ENCODE peak calls at places on chromosome 10, in nine cellular contexts. One of them, this sample, is unnamed.

GRCh38 chr10:96999337-96999736 is 167.2 kb downstream of the LCOR start:
- DNase-seq in transverse colon: no peak
- DNase-seq in AG10803: no peak
- DNase-seq in fibroblast of mammary gland: no peak
- DNase-seq in WERI-Rb-1: no peak
- DNase-seq in tibial nerve: no peak
- DNase-seq in A549: no peak
- DNase-seq in Peyer's patch: no peak
- DNase-seq in endothelial cell: no peak
- DNase-seq in this sample: no peak

GRCh38 chr10:24446739-24447138 is 237.8 kb downstream of the KIAA1217 start:
- DNase-seq in WERI-Rb-1: no peak
- DNase-seq in A549: no peak
- DNase-seq in tibial nerve: no peak
- DNase-seq in endothelial cell: no peak
- DNase-seq in fibroblast of mammary gland: peak; percentile 98
- DNase-seq in Peyer's patch: no peak
- DNase-seq in transverse colon: no peak
- DNase-seq in AG10803: peak; percentile 97
- DNase-seq in this sample: peak; percentile 78

GRCh38 chr10:78911533-78912340 is 157.0 kb upstream of the ZMIZ1 start:
- DNase-seq in fibroblast of mammary gland: no peak
- DNase-seq in transverse colon: no peak
- DNase-seq in A549: no peak
- DNase-seq in endothelial cell: no peak
- DNase-seq in WERI-Rb-1: no peak
- DNase-seq in tibial nerve: no peak
- DNase-seq in AG10803: no peak
- DNase-seq in Peyer's patch: no peak
- DNase-seq in this sample: no peak

GRCh38 chr10:96719205-96719604 is 1.1 kb downstream of the PIK3AP1 start:
- DNase-seq in WERI-Rb-1: no peak
- DNase-seq in tibial nerve: no peak
- DNase-seq in AG10803: no peak
- DNase-seq in transverse colon: no peak
- DNase-seq in fibroblast of mammary gland: no peak
- DNase-seq in A549: no peak
- DNase-seq in endothelial cell: no peak
- DNase-seq in Peyer's patch: no peak
- DNase-seq in this sample: no peak

GRCh38 chr10:84541289-84541637 is 212.9 kb downstream of the CCSER2 start:
- DNase-seq in Peyer's patch: no peak
- DNase-seq in tibial nerve: no peak
- DNase-seq in fibroblast of mammary gland: no peak
- DNase-seq in WERI-Rb-1: peak; percentile 57
- DNase-seq in A549: peak; percentile 46
- DNase-seq in transverse colon: no peak
- DNase-seq in endothelial cell: no peak
- DNase-seq in AG10803: no peak
- DNase-seq in this sample: no peak

GRCh38 chr10:21424511-21424910 is 101.0 kb downstream of the SKIDA1 start:
- DNase-seq in WERI-Rb-1: no peak
- DNase-seq in tibial nerve: no peak
- DNase-seq in Peyer's patch: no peak
- DNase-seq in fibroblast of mammary gland: peak; percentile 88
- DNase-seq in endothelial cell: no peak
- DNase-seq in transverse colon: no peak
- DNase-seq in AG10803: peak; percentile 88
- DNase-seq in A549: no peak
- DNase-seq in this sample: no peak

GRCh38 chr10:62814901-62815372 is 1.2 kb downstream of the EGR2 start:
- DNase-seq in tibial nerve: no peak
- DNase-seq in fibroblast of mammary gland: no peak
- DNase-seq in AG10803: no peak
- DNase-seq in transverse colon: no peak
- DNase-seq in A549: no peak
- DNase-seq in Peyer's patch: no peak
- DNase-seq in WERI-Rb-1: no peak
- DNase-seq in endothelial cell: peak; percentile 33
- DNase-seq in this sample: peak; percentile 10

GRCh38 chr10:86169066-86169465 is 197.5 kb downstream of the GRID1 start:
- DNase-seq in endothelial cell: no peak
- DNase-seq in AG10803: no peak
- DNase-seq in fibroblast of mammary gland: no peak
- DNase-seq in A549: no peak
- DNase-seq in tibial nerve: no peak
- DNase-seq in transverse colon: no peak
- DNase-seq in Peyer's patch: no peak
- DNase-seq in WERI-Rb-1: no peak
- DNase-seq in this sample: no peak

GRCh38 chr10:79331709-79332108 is 15.6 kb upstream of the PPIF start:
- DNase-seq in endothelial cell: no peak
- DNase-seq in WERI-Rb-1: no peak
- DNase-seq in transverse colon: no peak
- DNase-seq in Peyer's patch: no peak
- DNase-seq in A549: peak; percentile 73
- DNase-seq in fibroblast of mammary gland: peak; percentile 94
- DNase-seq in AG10803: peak; percentile 84
- DNase-seq in tibial nerve: no peak
- DNase-seq in this sample: peak; percentile 99

GRCh38 chr10:16891375-16892313 is 74.4 kb upstream of the RSU1 start:
- DNase-seq in endothelial cell: peak; percentile 64
- DNase-seq in WERI-Rb-1: peak; percentile 43
- DNase-seq in transverse colon: peak; percentile 47
- DNase-seq in Peyer's patch: peak; percentile 79
- DNase-seq in fibroblast of mammary gland: peak; percentile 96
- DNase-seq in tibial nerve: peak; percentile 56
- DNase-seq in A549: peak; percentile 51
- DNase-seq in AG10803: peak; percentile 95
- DNase-seq in this sample: peak; percentile 84

GRCh38 chr10:114662651-114663217 is 4.7 kb upstream of the ABLIM1 start:
- DNase-seq in A549: no peak
- DNase-seq in AG10803: no peak
- DNase-seq in transverse colon: no peak
- DNase-seq in fibroblast of mammary gland: no peak
- DNase-seq in endothelial cell: no peak
- DNase-seq in Peyer's patch: no peak
- DNase-seq in WERI-Rb-1: no peak
- DNase-seq in tibial nerve: no peak
- DNase-seq in this sample: no peak

GRCh38 chr10:57689898-57690297 is 577.8 kb downstream of the IPMK start:
- DNase-seq in AG10803: no peak
- DNase-seq in Peyer's patch: no peak
- DNase-seq in transverse colon: no peak
- DNase-seq in A549: no peak
- DNase-seq in WERI-Rb-1: no peak
- DNase-seq in tibial nerve: no peak
- DNase-seq in endothelial cell: no peak
- DNase-seq in fibroblast of mammary gland: no peak
- DNase-seq in this sample: no peak

GRCh38 chr10:117503170-117503885 is 39.2 kb upstream of the EMX2 start:
- DNase-seq in tibial nerve: no peak
- DNase-seq in AG10803: peak; percentile 86
- DNase-seq in WERI-Rb-1: no peak
- DNase-seq in Peyer's patch: peak; percentile 21
- DNase-seq in transverse colon: no peak
- DNase-seq in endothelial cell: no peak
- DNase-seq in A549: no peak
- DNase-seq in fibroblast of mammary gland: peak; percentile 18
- DNase-seq in this sample: peak; percentile 21

GRCh38 chr10:132544744-132545658 is 7.4 kb downstream of the INPP5A start:
- DNase-seq in AG10803: no peak
- DNase-seq in Peyer's patch: peak; percentile 64
- DNase-seq in WERI-Rb-1: no peak
- DNase-seq in transverse colon: no peak
- DNase-seq in A549: no peak
- DNase-seq in fibroblast of mammary gland: no peak
- DNase-seq in endothelial cell: no peak
- DNase-seq in tibial nerve: no peak
- DNase-seq in this sample: no peak

GRCh38 chr10:98458812-98459211 is 12.1 kb upstream of the HPS1 start:
- DNase-seq in A549: no peak
- DNase-seq in tibial nerve: no peak
- DNase-seq in endothelial cell: no peak
- DNase-seq in Peyer's patch: no peak
- DNase-seq in transverse colon: no peak
- DNase-seq in AG10803: no peak
- DNase-seq in WERI-Rb-1: no peak
- DNase-seq in fibroblast of mammary gland: no peak
- DNase-seq in this sample: no peak
- TF ChIP-seq CTCF in A549: no peak
- TF ChIP-seq CTCF in tibial nerve: no peak
- TF ChIP-seq CTCF in endothelial cell: no peak
- TF ChIP-seq CTCF in Peyer's patch: no peak
- TF ChIP-seq CTCF in transverse colon: no peak
- TF ChIP-seq CTCF in AG10803: no peak
- TF ChIP-seq CTCF in WERI-Rb-1: no peak
- TF ChIP-seq CTCF in fibroblast of mammary gland: no peak
- TF ChIP-seq CTCF in this sample: no peak

DNA sequence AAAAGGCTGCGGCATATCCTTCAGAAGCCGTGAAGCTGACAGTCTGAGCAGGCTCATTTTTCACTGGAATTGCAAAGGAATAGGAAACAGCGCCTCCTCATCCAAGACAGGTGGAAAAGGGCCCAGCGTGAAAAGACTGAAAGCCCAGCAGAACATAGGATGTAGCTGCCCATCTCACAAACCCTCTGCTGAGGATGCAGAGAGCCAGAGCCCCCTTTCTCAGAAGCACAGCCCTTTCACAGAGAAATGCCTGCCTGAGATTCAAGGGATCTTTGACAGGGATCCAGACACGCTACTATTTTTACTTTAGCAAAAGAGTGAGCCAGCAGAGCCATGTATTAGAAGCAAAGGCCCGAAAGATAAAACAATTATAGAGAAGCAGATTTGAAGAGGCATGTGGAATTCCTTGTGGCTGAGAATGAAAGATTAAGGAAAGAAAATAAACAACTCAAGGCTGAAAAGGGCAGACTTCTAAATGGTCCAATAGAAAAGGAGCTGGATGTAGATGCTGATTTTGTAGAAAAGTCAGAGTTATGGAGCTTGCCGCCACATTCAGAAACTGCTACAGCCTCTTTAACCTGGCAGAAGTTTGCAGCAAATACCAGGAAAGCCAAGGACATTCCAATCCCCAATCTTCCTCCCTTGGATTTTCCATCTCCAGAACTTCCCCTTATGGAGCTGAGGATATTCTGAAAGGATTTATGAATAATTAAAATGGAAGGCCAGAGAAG is 36.9 kb downstream of the GDI2 start:
- DNase-seq in AG10803: no peak
- DNase-seq in tibial nerve: no peak
- DNase-seq in WERI-Rb-1: no peak
- DNase-seq in A549: peak; percentile 24
- DNase-seq in endothelial cell: no peak
- DNase-seq in fibroblast of mammary gland: no peak
- DNase-seq in transverse colon: no peak
- DNase-seq in Peyer's patch: no peak
- DNase-seq in this sample: peak; percentile 16
- TF ChIP-seq CTCF in AG10803: peak; percentile 32
- TF ChIP-seq CTCF in tibial nerve: no peak
- TF ChIP-seq CTCF in WERI-Rb-1: no peak
- TF ChIP-seq CTCF in A549: peak; percentile 17
- TF ChIP-seq CTCF in endothelial cell: no peak
- TF ChIP-seq CTCF in fibroblast of mammary gland: peak; percentile 20
- TF ChIP-seq CTCF in transverse colon: no peak
- TF ChIP-seq CTCF in Peyer's patch: no peak
- TF ChIP-seq CTCF in this sample: no peak

DNA sequence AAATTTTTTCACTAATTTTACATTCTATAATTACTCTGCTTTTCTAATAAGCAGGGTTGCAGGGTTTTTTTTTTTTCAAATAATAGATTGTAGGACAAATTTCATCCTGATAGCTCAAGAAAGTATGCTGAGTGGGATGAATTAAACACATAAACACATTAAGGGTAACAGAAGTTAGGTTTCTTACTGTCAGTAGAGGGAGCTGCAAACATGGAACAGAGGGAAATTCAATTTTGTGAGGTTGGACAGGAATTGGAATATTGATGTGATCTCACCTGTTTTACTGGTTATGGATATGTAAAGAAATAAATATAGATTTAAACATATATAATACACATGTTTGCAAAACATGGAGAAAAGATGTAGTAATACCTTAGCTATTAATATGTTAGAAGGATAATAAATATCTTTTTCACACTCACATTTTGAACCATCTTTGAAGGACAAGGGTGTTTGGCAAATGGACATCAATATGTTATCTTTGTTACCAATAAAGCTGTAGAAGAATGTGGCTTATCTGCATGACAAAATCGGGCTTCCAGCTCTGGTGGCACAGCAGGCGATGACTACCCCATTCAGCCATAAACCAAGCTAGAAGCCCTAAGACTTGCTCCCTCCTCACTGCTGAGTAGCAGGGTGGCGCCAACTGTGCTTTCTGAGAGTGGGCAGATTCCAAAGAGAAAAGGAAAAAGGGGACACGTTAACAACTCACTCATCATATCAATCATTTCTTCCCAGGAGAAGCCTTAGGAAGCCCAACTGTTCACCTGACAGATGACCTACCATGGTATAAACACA is 1257.4 kb downstream of the GATA3 start:
- DNase-seq in A549: no peak
- DNase-seq in endothelial cell: no peak
- DNase-seq in WERI-Rb-1: no peak
- DNase-seq in transverse colon: no peak
- DNase-seq in Peyer's patch: no peak
- DNase-seq in AG10803: no peak
- DNase-seq in tibial nerve: no peak
- DNase-seq in fibroblast of mammary gland: peak; percentile 6
- DNase-seq in this sample: no peak
- TF ChIP-seq CTCF in A549: peak; percentile 18
- TF ChIP-seq CTCF in endothelial cell: peak; percentile 14
- TF ChIP-seq CTCF in WERI-Rb-1: no peak
- TF ChIP-seq CTCF in transverse colon: no peak
- TF ChIP-seq CTCF in Peyer's patch: no peak
- TF ChIP-seq CTCF in AG10803: peak; percentile 31
- TF ChIP-seq CTCF in tibial nerve: no peak
- TF ChIP-seq CTCF in fibroblast of mammary gland: peak; percentile 38
- TF ChIP-seq CTCF in this sample: peak; percentile 29

DNA sequence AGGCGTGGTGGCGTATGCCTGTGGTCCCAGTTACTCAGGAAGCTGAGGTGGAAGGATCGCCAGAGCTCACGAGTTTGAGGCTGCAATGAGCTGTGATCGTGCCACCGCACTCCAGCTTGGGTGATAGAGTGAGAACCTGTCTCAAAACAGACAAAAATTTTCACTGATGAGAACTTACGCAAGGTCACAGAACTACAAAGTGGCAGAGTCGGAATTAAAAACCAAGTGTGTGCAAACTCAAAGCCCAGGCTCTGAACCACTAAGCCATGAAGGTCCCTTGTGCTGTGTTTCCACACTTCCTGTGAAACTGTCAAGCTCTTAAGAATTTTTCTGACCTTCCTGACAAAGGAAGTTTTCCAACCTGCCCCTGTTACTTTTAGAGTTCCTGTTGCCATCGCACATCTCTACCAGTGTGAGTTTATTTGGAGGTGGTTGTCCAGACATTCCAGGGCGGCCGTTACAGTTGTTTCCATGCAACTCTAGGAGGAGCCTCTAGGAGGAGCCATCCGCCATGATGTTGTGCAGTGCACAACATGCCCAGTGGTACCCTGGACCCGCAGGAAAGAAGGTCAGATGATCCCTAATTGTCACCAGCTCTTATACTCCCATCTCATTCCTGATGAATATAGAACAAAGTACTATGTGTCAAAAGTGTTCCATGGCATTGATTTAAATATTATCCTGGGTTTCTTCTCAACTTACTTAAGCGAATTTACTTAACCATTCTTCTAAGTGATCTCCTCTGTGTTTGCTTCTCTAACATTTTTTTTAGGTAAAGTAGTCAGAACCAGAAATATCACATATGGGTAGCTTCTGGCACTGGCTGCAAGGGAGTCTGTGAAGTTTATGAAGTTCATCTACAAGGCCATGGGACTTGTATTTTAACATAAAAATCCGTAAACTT is 49.0 kb upstream of the LYZL1 start:
- DNase-seq in AG10803: peak; percentile 3
- DNase-seq in tibial nerve: no peak
- DNase-seq in endothelial cell: peak; percentile 56
- DNase-seq in Peyer's patch: no peak
- DNase-seq in A549: peak; percentile 47
- DNase-seq in WERI-Rb-1: peak; percentile 15
- DNase-seq in fibroblast of mammary gland: peak; percentile 40
- DNase-seq in transverse colon: no peak
- DNase-seq in this sample: peak; percentile 39
- TF ChIP-seq CTCF in AG10803: peak; percentile 51
- TF ChIP-seq CTCF in tibial nerve: no peak
- TF ChIP-seq CTCF in endothelial cell: peak; percentile 63
- TF ChIP-seq CTCF in Peyer's patch: no peak
- TF ChIP-seq CTCF in A549: peak; percentile 53
- TF ChIP-seq CTCF in WERI-Rb-1: peak; percentile 59
- TF ChIP-seq CTCF in fibroblast of mammary gland: peak; percentile 72
- TF ChIP-seq CTCF in transverse colon: no peak
- TF ChIP-seq CTCF in this sample: peak; percentile 66

This sample was measured in cardiac fibroblast.